ENCODE peak calls at places on chromosomes 7 and 10, in nine cellular contexts. One of them, this sample, is unnamed.

GRCh38 chr7:20310963-20311742 is 19.5 kb upstream of the ITGB8 start:
- DNase-seq in KBM-7: peak
- DNase-seq in uterus: no peak
- DNase-seq in germinal center: no peak
- DNase-seq in naive thymus-derived CD8-positive, alpha-beta T cell: no peak
- DNase-seq in fibroblast of pulmonary artery: peak
- DNase-seq in KG1: peak
- DNase-seq in NCI-H1105 treated with DMSO at 0.1 percent for 48 hours: peak
- DNase-seq in activated T-helper 9 cell treated with anti-CD3 and anti-CD28 coated beads, Interleukin-2, amount 50 U/mL, for 16 hours: no peak
- DNase-seq in this sample: peak

GRCh38 chr7:68963547-68963946 is 634.7 kb upstream of the AUTS2 start:
- DNase-seq in KG1: no peak
- DNase-seq in NCI-H1105 treated with DMSO at 0.1 percent for 48 hours: no peak
- DNase-seq in naive thymus-derived CD8-positive, alpha-beta T cell: no peak
- DNase-seq in KBM-7: no peak
- DNase-seq in activated T-helper 9 cell treated with anti-CD3 and anti-CD28 coated beads, Interleukin-2, amount 50 U/mL, for 16 hours: no peak
- DNase-seq in fibroblast of pulmonary artery: peak
- DNase-seq in germinal center: no peak
- DNase-seq in uterus: no peak
- DNase-seq in this sample: no peak

GRCh38 chr10:29714096-29714874 is 79.5 kb upstream of the SVIL start:
- DNase-seq in KBM-7: no peak
- DNase-seq in NCI-H1105 treated with DMSO at 0.1 percent for 48 hours: no peak
- DNase-seq in fibroblast of pulmonary artery: peak
- DNase-seq in activated T-helper 9 cell treated with anti-CD3 and anti-CD28 coated beads, Interleukin-2, amount 50 U/mL, for 16 hours: no peak
- DNase-seq in KG1: no peak
- DNase-seq in uterus: no peak
- DNase-seq in naive thymus-derived CD8-positive, alpha-beta T cell: no peak
- DNase-seq in germinal center: no peak
- DNase-seq in this sample: peak

GRCh38 chr7:138796038-138796580 is 1.7 kb upstream of the TMEM213 start:
- DNase-seq in activated T-helper 9 cell treated with anti-CD3 and anti-CD28 coated beads, Interleukin-2, amount 50 U/mL, for 16 hours: no peak
- DNase-seq in germinal center: no peak
- DNase-seq in NCI-H1105 treated with DMSO at 0.1 percent for 48 hours: no peak
- DNase-seq in fibroblast of pulmonary artery: no peak
- DNase-seq in naive thymus-derived CD8-positive, alpha-beta T cell: no peak
- DNase-seq in KBM-7: no peak
- DNase-seq in KG1: no peak
- DNase-seq in uterus: no peak
- DNase-seq in this sample: no peak

GRCh38 chr10:75395955-75396860 is 5.4 kb downstream of the ZNF503 start:
- DNase-seq in germinal center: no peak
- DNase-seq in activated T-helper 9 cell treated with anti-CD3 and anti-CD28 coated beads, Interleukin-2, amount 50 U/mL, for 16 hours: no peak
- DNase-seq in KG1: no peak
- DNase-seq in NCI-H1105 treated with DMSO at 0.1 percent for 48 hours: no peak
- DNase-seq in fibroblast of pulmonary artery: no peak
- DNase-seq in KBM-7: no peak
- DNase-seq in uterus: peak
- DNase-seq in naive thymus-derived CD8-positive, alpha-beta T cell: no peak
- DNase-seq in this sample: peak

GRCh38 chr7:68417659-68418058 is 1180.6 kb upstream of the AUTS2 start:
- DNase-seq in fibroblast of pulmonary artery: no peak
- DNase-seq in KBM-7: peak
- DNase-seq in activated T-helper 9 cell treated with anti-CD3 and anti-CD28 coated beads, Interleukin-2, amount 50 U/mL, for 16 hours: no peak
- DNase-seq in germinal center: no peak
- DNase-seq in KG1: no peak
- DNase-seq in naive thymus-derived CD8-positive, alpha-beta T cell: no peak
- DNase-seq in NCI-H1105 treated with DMSO at 0.1 percent for 48 hours: no peak
- DNase-seq in uterus: no peak
- DNase-seq in this sample: no peak

GRCh38 chr7:131501422-131501821 is 55.0 kb downstream of the PODXL start:
- DNase-seq in uterus: no peak
- DNase-seq in naive thymus-derived CD8-positive, alpha-beta T cell: no peak
- DNase-seq in activated T-helper 9 cell treated with anti-CD3 and anti-CD28 coated beads, Interleukin-2, amount 50 U/mL, for 16 hours: peak
- DNase-seq in KBM-7: peak
- DNase-seq in fibroblast of pulmonary artery: peak
- DNase-seq in KG1: no peak
- DNase-seq in NCI-H1105 treated with DMSO at 0.1 percent for 48 hours: no peak
- DNase-seq in germinal center: no peak
- DNase-seq in this sample: no peak

GRCh38 chr10:21372651-21373410 is 152.7 kb downstream of the SKIDA1 start:
- DNase-seq in NCI-H1105 treated with DMSO at 0.1 percent for 48 hours: no peak
- DNase-seq in KG1: no peak
- DNase-seq in fibroblast of pulmonary artery: peak
- DNase-seq in uterus: peak
- DNase-seq in activated T-helper 9 cell treated with anti-CD3 and anti-CD28 coated beads, Interleukin-2, amount 50 U/mL, for 16 hours: no peak
- DNase-seq in germinal center: no peak
- DNase-seq in KBM-7: peak
- DNase-seq in naive thymus-derived CD8-positive, alpha-beta T cell: no peak
- DNase-seq in this sample: peak

GRCh38 chr7:80284848-80285247 is 150.2 kb downstream of the GNAI1 start:
- DNase-seq in fibroblast of pulmonary artery: peak
- DNase-seq in uterus: no peak
- DNase-seq in KBM-7: no peak
- DNase-seq in NCI-H1105 treated with DMSO at 0.1 percent for 48 hours: no peak
- DNase-seq in naive thymus-derived CD8-positive, alpha-beta T cell: no peak
- DNase-seq in KG1: no peak
- DNase-seq in germinal center: no peak
- DNase-seq in activated T-helper 9 cell treated with anti-CD3 and anti-CD28 coated beads, Interleukin-2, amount 50 U/mL, for 16 hours: no peak
- DNase-seq in this sample: no peak

GRCh38 chr7:6545398-6546126 is 5.7 kb downstream of the GRID2IP start:
- DNase-seq in uterus: no peak
- DNase-seq in NCI-H1105 treated with DMSO at 0.1 percent for 48 hours: no peak
- DNase-seq in activated T-helper 9 cell treated with anti-CD3 and anti-CD28 coated beads, Interleukin-2, amount 50 U/mL, for 16 hours: no peak
- DNase-seq in KBM-7: no peak
- DNase-seq in fibroblast of pulmonary artery: no peak
- DNase-seq in KG1: no peak
- DNase-seq in germinal center: no peak
- DNase-seq in naive thymus-derived CD8-positive, alpha-beta T cell: no peak
- DNase-seq in this sample: no peak

GRCh38 chr10:88395677-88396076 is 187.4 kb downstream of the RNLS start:
- DNase-seq in NCI-H1105 treated with DMSO at 0.1 percent for 48 hours: no peak
- DNase-seq in uterus: no peak
- DNase-seq in naive thymus-derived CD8-positive, alpha-beta T cell: no peak
- DNase-seq in activated T-helper 9 cell treated with anti-CD3 and anti-CD28 coated beads, Interleukin-2, amount 50 U/mL, for 16 hours: no peak
- DNase-seq in KBM-7: no peak
- DNase-seq in fibroblast of pulmonary artery: peak
- DNase-seq in KG1: no peak
- DNase-seq in germinal center: no peak
- DNase-seq in this sample: no peak

GRCh38 chr10:49619613-49620012 is 5.8 kb downstream of the CHAT start:
- DNase-seq in activated T-helper 9 cell treated with anti-CD3 and anti-CD28 coated beads, Interleukin-2, amount 50 U/mL, for 16 hours: no peak
- DNase-seq in naive thymus-derived CD8-positive, alpha-beta T cell: no peak
- DNase-seq in uterus: no peak
- DNase-seq in KBM-7: no peak
- DNase-seq in germinal center: no peak
- DNase-seq in KG1: no peak
- DNase-seq in fibroblast of pulmonary artery: no peak
- DNase-seq in NCI-H1105 treated with DMSO at 0.1 percent for 48 hours: no peak
- DNase-seq in this sample: no peak

GRCh38 chr7:41987-42386 is 150.4 kb upstream of the FAM20C start:
- DNase-seq in fibroblast of pulmonary artery: no peak
- DNase-seq in activated T-helper 9 cell treated with anti-CD3 and anti-CD28 coated beads, Interleukin-2, amount 50 U/mL, for 16 hours: no peak
- DNase-seq in uterus: peak
- DNase-seq in KG1: no peak
- DNase-seq in KBM-7: no peak
- DNase-seq in NCI-H1105 treated with DMSO at 0.1 percent for 48 hours: no peak
- DNase-seq in naive thymus-derived CD8-positive, alpha-beta T cell: no peak
- DNase-seq in germinal center: no peak
- DNase-seq in this sample: no peak

GRCh38 chr7:47888371-47889265 is 59.6 kb downstream of the PKD1L1 start:
- DNase-seq in fibroblast of pulmonary artery: no peak
- DNase-seq in activated T-helper 9 cell treated with anti-CD3 and anti-CD28 coated beads, Interleukin-2, amount 50 U/mL, for 16 hours: no peak
- DNase-seq in germinal center: no peak
- DNase-seq in KG1: no peak
- DNase-seq in uterus: no peak
- DNase-seq in KBM-7: no peak
- DNase-seq in naive thymus-derived CD8-positive, alpha-beta T cell: no peak
- DNase-seq in NCI-H1105 treated with DMSO at 0.1 percent for 48 hours: no peak
- DNase-seq in this sample: no peak